ENCODE peak calls at places on chromosome 15, in nine cellular contexts. M, S, E, B, W, I, Y, V and D are unnamed samples. For H3K36me3, the result is how much of the 10 kb centered on the place peaks cover.

GRCh38 chr15:56619881-56620280 is 113.4 kb downstream of the ZNF280D start:
- DNase-seq in E (no peak), V (no peak), M (no peak), Y (no peak), W (no peak), I (no peak), S (no peak), B (no peak), D (no peak)

GRCh38 chr15:101058735-101059134 is 139.6 kb downstream of the LRRK1 start:
- DNase-seq in V (no peak), Y (no peak), B (no peak), M (peak), W (no peak), I (no peak), S (no peak), E (no peak), D (no peak)

GRCh38 chr15:100781061-100781960 is 98.3 kb upstream of the ALDH1A3 start:
- DNase-seq in W (no peak), Y (no peak), V (no peak), M (peak), E (no peak), B (no peak), I (no peak), S (no peak), D (no peak)

GRCh38 chr15:62958944-62959343 is 83.6 kb upstream of the TPM1 start:
- DNase-seq in W (no peak), M (no peak), V (no peak), B (no peak), Y (no peak), S (no peak), E (no peak), I (no peak), D (no peak)

GRCh38 chr15:100082761-100083402 is 258.9 kb downstream of the ADAMTS17 start:
- DNase-seq in E (no peak), V (no peak), W (no peak), M (peak), Y (no peak), I (no peak), B (no peak), S (peak), D (no peak)

GRCh38 chr15:51475736-51476135 is 134.3 kb downstream of the GLDN start:
- DNase-seq in S (no peak), W (no peak), M (no peak), E (no peak), V (no peak), I (no peak), B (no peak), Y (no peak), D (no peak)

GRCh38 chr15:100125627-100126231 is 216.0 kb downstream of the ADAMTS17 start:
- DNase-seq in Y (peak), I (peak), B (no peak), V (no peak), W (peak), E (peak), M (no peak), S (peak), D (no peak)

GRCh38 chr15:45320581-45320980 is 57.8 kb downstream of the GATM start:
- DNase-seq in V (peak), E (no peak), W (no peak), M (no peak), Y (no peak), S (no peak), I (no peak), B (no peak), D (no peak)

GRCh38 chr15:48494646-48495045 is 150.9 kb downstream of the FBN1 start:
- DNase-seq in M (no peak), V (no peak), Y (no peak), W (no peak), E (no peak), S (no peak), B (no peak), I (peak), D (no peak)

GRCh38 chr15:61033938-61034792 is 194.9 kb downstream of the RORA start:
- DNase-seq in W (no peak), E (no peak), I (no peak), M (no peak), S (no peak), V (no peak), B (no peak), Y (no peak), D (no peak)

GRCh38 chr15:78640527-78640839 is 527 bp downstream of the CHRNB4 start:
- DNase-seq in E (no peak), V (no peak), M (no peak), S (no peak), Y (no peak), B (no peak), W (no peak), I (no peak), D (no peak)

GRCh38 chr15:74873756-74874424 is 725 bp upstream of the SCAMP2 start:
- DNase-seq in I (peak), S (no peak), Y (no peak), B (no peak), W (peak), V (no peak), E (no peak), M (no peak), D (no peak)

GRCh38 chr15:96053039-96054021 is 277.2 kb upstream of the NR2F2 start:
- DNase-seq in V (peak), Y (peak), S (peak), B (no peak), I (peak), W (peak), M (peak), E (peak), D (no peak)

GRCh38 chr15:71691322-71691699 is 119.0 kb upstream of the NR2E3 start:
- DNase-seq in B (no peak), Y (no peak), I (no peak), M (peak), W (no peak), S (no peak), V (no peak), E (no peak), D (no peak)

GRCh38 chr15:74444106-74445062 is 10.6 kb upstream of the SEMA7A start:
- DNase-seq in S (no peak), B (no peak), M (no peak), V (no peak), E (no peak), Y (no peak), W (no peak), I (no peak), D (no peak)

GRCh38 chr15:52331490-52332240 is 36.1 kb upstream of the MYO5C start:
- DNase-seq in B (peak), I (peak), S (no peak), E (no peak), M (peak), W (no peak), Y (no peak), V (peak), D (peak)

GRCh38 chr15:75736256-75736655 is 23.6 kb upstream of the CSPG4 start:
- DNase-seq in E (no peak), V (no peak), I (no peak), S (no peak), M (peak), B (no peak), W (no peak), Y (no peak), D (no peak)

GRCh38 chr15:27989428-27989827 is 109.7 kb downstream of the OCA2 start:
- DNase-seq in B (no peak), S (no peak), V (no peak), W (no peak), Y (no peak), E (no peak), I (no peak), M (no peak), D (no peak)

GRCh38 chr15:94793641-94794040 is 562.3 kb downstream of the MCTP2 start:
- DNase-seq in I (no peak), V (no peak), Y (no peak), S (no peak), M (peak), E (no peak), B (no peak), W (no peak), D (peak)

GRCh38 chr15:68564173-68564572 is 14.6 kb upstream of the CORO2B start:
- DNase-seq in V (no peak), B (no peak), W (no peak), M (peak), I (no peak), Y (no peak), E (no peak), S (no peak), D (no peak)

GRCh38 chr15:90389513-90389912 is 1.5 kb downstream of the IQGAP1 start:
- DNase-seq in I (no peak), E (no peak), V (no peak), B (no peak), S (no peak), M (no peak), Y (no peak), W (no peak), D (no peak)

GRCh38 chr15:57167821-57168395 is 208.4 kb upstream of the CGNL1 start:
- DNase-seq in E (no peak), W (no peak), B (no peak), V (no peak), Y (no peak), S (no peak), M (no peak), I (peak), D (peak)

GRCh38 chr15:84671211-84671610 is 13.2 kb upstream of the NMB start:
- DNase-seq in I (peak), E (no peak), W (no peak), M (no peak), V (no peak), B (no peak), Y (no peak), S (no peak), D (no peak)

GRCh38 chr15:81239190-81239589 is 42.5 kb downstream of the IL16 start:
- DNase-seq in W (no peak), V (no peak), M (no peak), I (peak), B (no peak), Y (no peak), E (no peak), S (no peak), D (no peak)

GRCh38 chr15:85137507-85138175 is 156.0 kb downstream of the PDE8A start:
- DNase-seq in S (no peak), W (no peak), I (no peak), E (no peak), Y (no peak), V (no peak), M (peak), B (no peak), D (no peak)

GRCh38 chr15:94125698-94126097 is 105.7 kb upstream of the MCTP2 start:
- DNase-seq in M (no peak), B (no peak), Y (no peak), E (no peak), W (no peak), V (no peak), S (no peak), I (no peak), D (no peak)

GRCh38 chr15:55574096-55574495 is 14.0 kb downstream of the PYGO1 start:
- DNase-seq in V (no peak), E (no peak), Y (no peak), W (no peak), B (no peak), I (no peak), M (no peak), S (no peak), D (no peak)

GRCh38 chr15:75043509-75044257 is 20.3 kb downstream of the PPCDC start:
- DNase-seq in E (peak), Y (peak), S (peak), B (no peak), M (no peak), V (peak), W (peak), I (peak), D (peak)

GRCh38 chr15:80309769-80310384 is 57.9 kb upstream of the CTXND1 start:
- DNase-seq in I (peak), E (no peak), S (no peak), Y (no peak), B (no peak), V (no peak), M (peak), W (no peak), D (no peak)

GRCh38 chr15:43204016-43204901 is 16.6 kb downstream of the EPB42 start:
- DNase-seq in E (peak), B (no peak), W (no peak), M (peak), V (no peak), Y (peak), I (peak), S (peak), D (no peak)

GRCh38 chr15:41661078-41661528 is 898 bp downstream of the MGA start:
- DNase-seq in M (no peak), Y (no peak), I (no peak), E (no peak), V (no peak), B (no peak), S (no peak), W (no peak), D (no peak)

GRCh38 chr15:85142324-85142723 is 160.7 kb downstream of the PDE8A start:
- DNase-seq in V (peak), W (no peak), S (no peak), I (peak), Y (no peak), M (no peak), B (no peak), E (no peak), D (peak)

GRCh38 chr15:57377478-57377847 is 1.2 kb downstream of the CGNL1 start:
- DNase-seq in S (no peak), M (no peak), I (no peak), V (no peak), W (no peak), B (no peak), Y (no peak), E (no peak), D (no peak)

GRCh38 chr15:43370310-43370974 is 401 bp downstream of the ZSCAN29 start:
- DNase-seq in S (peak), I (peak), E (peak), W (peak), M (peak), V (no peak), Y (no peak), B (no peak), D (no peak)

GRCh38 chr15:51759557-51760070 is 8.2 kb downstream of the TMOD2 start:
- DNase-seq in B (no peak), W (peak), M (peak), V (no peak), S (peak), I (peak), E (peak), Y (no peak), D (no peak)

GRCh38 chr15:97078556-97078955 is 748.1 kb downstream of the NR2F2 start:
- DNase-seq in W (no peak), Y (no peak), I (no peak), M (no peak), B (no peak), S (no peak), V (no peak), E (no peak), D (no peak)

GRCh38 chr15:92906563-92907081 is 6.5 kb downstream of the CHD2 start:
- DNase-seq in I (no peak), V (peak), E (no peak), W (no peak), B (no peak), S (no peak), Y (no peak), M (no peak), D (no peak)
- H3K4me3 ChIP-seq in I (peak), V (peak), E (no peak), W (no peak), B (peak), S (no peak), Y (peak), M (peak), D (no peak)

GRCh38 chr15:29819979-29820801 is 2.1 kb downstream of the TJP1 start:
- DNase-seq in W (no peak), M (no peak), Y (no peak), S (no peak), V (no peak), B (no peak), I (no peak), E (no peak), D (no peak)

GRCh38 chr15:29822100-29822684 is at the start of gene TJP1:
- DNase-seq in Y (peak), B (no peak), E (peak), M (peak), S (peak), W (peak), I (peak), V (peak), D (no peak)

GRCh38 chr15:29821416-29822099 is 710 bp downstream of the TJP1 start:
- DNase-seq in E (peak), B (no peak), Y (peak), W (peak), V (peak), S (peak), M (peak), I (peak), D (no peak)

GRCh38 chr15:29822685-29823459 is 604 bp upstream of the TJP1 start:
- DNase-seq in M (no peak), V (peak), B (no peak), Y (peak), S (peak), E (peak), W (peak), I (peak), D (no peak)

DNA sequence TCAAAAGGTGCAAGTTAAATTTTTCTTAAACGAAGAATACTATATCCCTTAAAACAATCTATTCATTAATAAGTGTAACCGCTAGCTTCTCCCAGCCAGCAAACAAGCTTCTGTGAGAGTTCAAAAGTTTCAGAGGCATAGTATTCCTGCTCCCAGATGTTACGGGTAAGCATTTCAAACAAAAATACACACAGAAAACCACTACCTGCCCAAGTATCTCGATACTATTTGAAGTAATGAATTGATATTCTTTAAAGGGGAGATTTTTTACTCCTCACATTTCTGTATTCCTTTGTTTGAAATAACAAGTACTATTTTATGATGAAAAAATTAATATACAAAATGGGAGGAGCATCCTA is 1.5 kb downstream of the TJP1 start:
- DNase-seq in W (no peak), Y (no peak), M (no peak), S (no peak), E (no peak), B (no peak), V (no peak), I (no peak), D (no peak)
- TF ChIP-seq CTCF in W (no peak), Y (no peak), M (no peak), S (no peak), E (no peak), B (no peak), V (no peak), I (no peak), D (no peak)

GRCh38 chr15:66753687-66754377 is 51.8 kb downstream of the SMAD6 start:
- DNase-seq in W (no peak), B (no peak), M (no peak), Y (no peak), S (peak), I (no peak), E (no peak), V (no peak), D (no peak)

GRCh38 chr15:66754789-66755188 is 52.8 kb downstream of the SMAD6 start:
- DNase-seq in I (no peak), M (no peak), E (no peak), W (no peak), S (peak), B (no peak), V (no peak), Y (no peak), D (no peak)

GRCh38 chr15:66756220-66756769 is 54.3 kb downstream of the SMAD6 start:
- DNase-seq in W (no peak), B (no peak), E (no peak), Y (no peak), I (no peak), S (peak), M (no peak), V (no peak), D (no peak)

GRCh38 chr15:66757030-66757429 is 55.0 kb downstream of the SMAD6 start:
- DNase-seq in V (no peak), E (no peak), S (peak), I (no peak), M (no peak), Y (no peak), B (no peak), W (no peak), D (no peak)

DNA sequence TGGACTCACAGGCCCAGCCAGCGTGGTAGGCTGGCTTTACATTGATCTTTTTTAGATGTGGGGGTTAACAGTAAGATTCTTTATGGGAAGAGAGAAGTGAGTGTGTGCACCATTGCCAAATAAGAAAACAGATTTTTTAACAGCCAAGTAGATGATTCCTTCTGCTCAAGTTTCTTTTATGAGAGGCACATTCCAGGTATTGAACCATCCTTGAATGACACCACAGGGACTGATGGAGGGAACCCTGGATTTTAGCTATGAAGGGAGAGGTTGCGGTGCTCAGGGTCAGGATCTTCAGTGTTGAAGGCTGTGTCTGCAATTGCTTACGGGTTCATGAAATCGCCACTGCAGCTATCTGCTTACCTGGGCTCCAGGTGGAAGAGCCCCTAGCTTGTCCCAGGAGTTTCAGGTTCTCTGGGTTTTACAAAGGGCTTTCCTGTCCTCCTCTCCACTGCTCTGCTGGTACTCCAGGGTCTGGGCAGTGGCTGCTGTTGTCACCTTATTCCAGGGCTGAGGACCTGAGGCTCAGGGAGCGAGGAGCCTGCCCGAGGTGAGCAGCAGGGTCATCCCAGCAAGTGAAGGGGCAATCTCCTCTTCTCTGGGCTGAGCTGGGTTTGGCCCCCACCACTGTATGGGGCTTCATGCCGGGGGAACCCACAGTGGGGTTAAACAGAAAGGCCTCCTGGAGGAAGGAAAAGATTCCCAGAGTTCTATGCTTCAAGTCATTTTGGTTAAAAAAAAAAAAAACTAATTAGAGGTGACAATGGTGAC is 53.4 kb downstream of the SMAD6 start:
- DNase-seq in W (no peak), Y (no peak), I (no peak), B (no peak), S (peak), V (no peak), E (no peak), M (no peak), D (no peak)
- H3K36me3 ChIP-seq in W (under half), Y (under half), I (under half), B (under half), S (under half), V (under half), E (under half), M (half or more), D (under half)

DNA sequence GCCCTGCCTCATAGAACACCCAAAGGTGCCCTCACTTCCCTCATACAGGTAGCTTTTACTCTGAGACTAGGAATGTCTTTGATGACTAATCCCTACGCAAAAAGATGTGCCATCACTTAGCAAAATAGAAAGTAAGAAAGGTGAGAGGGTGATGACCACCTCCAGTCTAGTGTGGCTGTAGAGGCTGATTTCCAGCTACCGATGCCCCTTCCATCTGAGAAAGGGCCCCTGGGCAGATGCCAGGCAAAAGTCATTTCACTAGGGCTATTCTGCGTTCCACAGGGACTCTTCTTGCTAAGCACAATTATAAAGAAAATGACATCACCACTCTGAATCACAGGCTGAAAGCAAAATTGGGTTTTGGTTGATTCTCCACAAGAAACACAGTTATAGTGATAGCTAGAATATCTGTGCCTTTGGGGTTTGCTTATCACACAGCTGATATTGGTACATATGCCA is 77.4 kb downstream of the RBPMS2 start:
- DNase-seq in I (no peak), Y (no peak), B (no peak), S (no peak), V (no peak), M (no peak), E (no peak), W (no peak), D (no peak)
- H3K4me3 ChIP-seq in I (no peak), Y (peak), B (no peak), S (no peak), V (no peak), M (no peak), E (no peak), W (no peak), D (no peak)

DNA sequence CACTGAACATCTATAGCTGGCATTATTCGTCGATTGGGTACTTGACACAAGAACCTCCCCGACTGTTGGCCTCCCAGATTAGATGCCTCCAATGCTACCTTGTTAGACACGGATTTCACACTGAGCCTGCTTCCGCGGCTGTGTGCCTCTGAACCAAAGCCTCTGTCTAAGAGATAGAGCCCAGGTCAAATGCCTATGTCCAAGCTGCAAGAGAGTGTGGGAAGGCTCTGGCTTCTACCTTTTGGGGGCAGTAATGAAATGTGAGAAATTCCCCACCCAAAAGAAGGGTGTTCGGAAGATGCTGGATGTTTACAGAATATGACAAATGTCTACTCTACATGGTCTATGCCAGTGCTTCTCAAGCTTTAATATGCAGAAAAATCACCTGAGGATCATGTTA is 2.0 kb upstream of the RPUSD2 start:
- DNase-seq in W (no peak), M (peak), I (peak), B (no peak), E (no peak), V (no peak), Y (no peak), S (no peak), D (no peak)
- TF ChIP-seq CTCF in W (no peak), M (peak), I (peak), B (peak), E (no peak), V (no peak), Y (no peak), S (no peak), D (peak)